ENCODE peak calls at places on chromosomes 1 and 21, in eight cellular contexts. C, M, H, L, Z, Y, N and P are unnamed samples. For H3K4me1, the result is how much of the 10 kb centered on the place peaks cover.

GRCh38 chr1:61378498-61379180 is 296.3 kb downstream of the NFIA start:
- DNase-seq in C (no peak), Z (no peak), N (no peak), H (no peak), M (no peak), Y (no peak), L (no peak), P (no peak)

GRCh38 chr21:45995686-45996179 is 14.2 kb downstream of the COL6A1 start:
- DNase-seq in C (no peak), Y (peak), Z (no peak), M (no peak), N (peak), H (no peak), L (no peak), P (peak)

GRCh38 chr1:6307099-6307498 is 46.2 kb upstream of the GPR153 start:
- DNase-seq in C (no peak), Y (peak), H (no peak), N (no peak), Z (no peak), M (no peak), L (no peak), P (no peak)

GRCh38 chr1:197924516-197925123 is 7.4 kb downstream of the LHX9 start:
- DNase-seq in L (no peak), C (no peak), M (peak), Y (no peak), N (peak), Z (no peak), H (no peak), P (no peak)

GRCh38 chr1:1616045-1616821 is 933 bp downstream of the MIB2 start:
- DNase-seq in C (no peak), M (no peak), N (no peak), Z (no peak), Y (peak), H (no peak), L (no peak), P (no peak)

GRCh38 chr1:186014370-186015030 is 280.3 kb downstream of the HMCN1 start:
- DNase-seq in Z (no peak), H (no peak), C (no peak), L (no peak), Y (no peak), N (no peak), M (no peak), P (no peak)

GRCh38 chr1:63189677-63190076 is 132.7 kb upstream of the FOXD3 start:
- DNase-seq in C (no peak), L (no peak), N (no peak), Z (no peak), Y (no peak), H (no peak), M (peak), P (no peak)

GRCh38 chr1:146036241-146036989 is 14.9 kb upstream of the HJV start:
- DNase-seq in N (no peak), L (no peak), H (no peak), C (no peak), M (no peak), Z (no peak), Y (no peak), P (no peak)

GRCh38 chr21:45852886-45853400 is 128.6 kb upstream of the COL6A1 start:
- DNase-seq in C (no peak), Z (no peak), L (no peak), Y (peak), H (no peak), M (no peak), N (no peak), P (no peak)

GRCh38 chr1:62687421-62687902 is 724 bp downstream of the DOCK7 start:
- DNase-seq in L (peak), N (peak), C (no peak), Y (no peak), M (peak), H (no peak), Z (no peak), P (no peak)

GRCh38 chr1:2503554-2504223 is 22.7 kb downstream of the PANK4 start:
- DNase-seq in C (no peak), M (no peak), H (no peak), N (no peak), Z (no peak), L (no peak), Y (no peak), P (no peak)

GRCh38 chr1:91790296-91790851 is 95.6 kb downstream of the TGFBR3 start:
- DNase-seq in H (no peak), M (no peak), Y (no peak), Z (no peak), N (no peak), C (no peak), L (no peak), P (no peak)

GRCh38 chr1:85865183-85865582 is 156.9 kb upstream of the ZNHIT6 start:
- DNase-seq in M (no peak), C (no peak), H (no peak), Z (no peak), N (no peak), L (no peak), Y (no peak), P (no peak)

GRCh38 chr1:33312413-33312749 is 8.5 kb downstream of the A3GALT2 start:
- DNase-seq in M (no peak), C (no peak), L (no peak), N (no peak), Y (peak), Z (no peak), H (no peak), P (no peak)

GRCh38 chr1:156497743-156498446 is 2.7 kb downstream of the MEF2D start:
- DNase-seq in L (peak), M (no peak), Z (no peak), C (no peak), Y (no peak), H (no peak), N (no peak), P (no peak)
- H3K4me3 ChIP-seq in L (peak), M (no peak), Z (no peak), C (peak), Y (no peak), H (peak), N (peak), P (peak)

DNA sequence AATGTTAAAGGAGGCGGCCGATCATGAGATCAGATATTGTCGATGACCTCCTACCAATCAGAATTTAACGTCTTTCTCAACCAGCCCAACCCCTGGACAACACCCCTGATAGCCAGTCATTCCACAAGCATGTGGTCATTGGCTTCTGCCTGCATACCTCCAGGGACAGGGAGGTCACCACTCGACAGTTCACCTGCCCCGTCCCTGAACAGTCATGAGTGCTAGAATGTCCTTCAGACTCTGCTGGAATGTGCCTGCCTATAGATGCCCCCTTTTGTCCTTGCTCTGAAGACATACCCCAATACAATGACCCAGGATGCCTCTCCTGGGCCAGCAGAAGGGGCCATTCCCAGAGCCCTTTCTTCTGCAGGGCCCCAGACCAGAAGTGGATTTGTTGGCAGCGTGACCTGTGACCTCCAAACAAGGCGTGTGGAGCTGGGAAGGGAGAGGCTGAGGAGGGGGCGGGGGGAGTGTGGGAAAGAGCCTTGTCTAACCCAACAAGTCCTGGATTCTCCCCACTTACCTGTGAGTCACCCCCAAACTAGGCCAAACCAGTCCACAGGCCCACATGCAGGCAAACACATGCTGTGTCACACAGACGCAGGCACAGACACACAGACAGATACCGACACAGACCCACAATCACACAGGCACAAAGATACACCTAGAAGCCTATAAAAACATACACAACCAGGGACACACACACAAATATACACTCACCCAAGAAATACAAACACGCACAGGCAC is 2.2 kb downstream of the CRYBG2 start:
- DNase-seq in N (no peak), C (no peak), H (no peak), L (no peak), Y (no peak), Z (no peak), M (no peak), P (no peak)
- H3K4me1 ChIP-seq in N (under half), C (under half), H (under half), L (under half), Y (under half), Z (under half), M (under half), P (under half)

GRCh38 chr1:44808938-44809917 is 905 bp downstream of the BTBD19 start:
- DNase-seq in Z (peak), Y (peak), M (peak), C (no peak), H (peak), L (peak), N (peak), P (peak)

GRCh38 chr1:44811234-44811633 is 2.9 kb downstream of the BTBD19 start:
- DNase-seq in L (no peak), N (no peak), H (no peak), Y (no peak), Z (no peak), C (no peak), M (peak), P (no peak)

GRCh38 chr1:44811714-44812151 is 3.4 kb downstream of the BTBD19 start:
- DNase-seq in H (no peak), L (peak), N (no peak), M (no peak), Y (peak), Z (no peak), C (no peak), P (peak)

GRCh38 chr1:44810101-44810761 is 1.9 kb downstream of the BTBD19 start:
- DNase-seq in C (no peak), Z (no peak), Y (peak), H (no peak), N (no peak), L (peak), M (peak), P (peak)

DNA sequence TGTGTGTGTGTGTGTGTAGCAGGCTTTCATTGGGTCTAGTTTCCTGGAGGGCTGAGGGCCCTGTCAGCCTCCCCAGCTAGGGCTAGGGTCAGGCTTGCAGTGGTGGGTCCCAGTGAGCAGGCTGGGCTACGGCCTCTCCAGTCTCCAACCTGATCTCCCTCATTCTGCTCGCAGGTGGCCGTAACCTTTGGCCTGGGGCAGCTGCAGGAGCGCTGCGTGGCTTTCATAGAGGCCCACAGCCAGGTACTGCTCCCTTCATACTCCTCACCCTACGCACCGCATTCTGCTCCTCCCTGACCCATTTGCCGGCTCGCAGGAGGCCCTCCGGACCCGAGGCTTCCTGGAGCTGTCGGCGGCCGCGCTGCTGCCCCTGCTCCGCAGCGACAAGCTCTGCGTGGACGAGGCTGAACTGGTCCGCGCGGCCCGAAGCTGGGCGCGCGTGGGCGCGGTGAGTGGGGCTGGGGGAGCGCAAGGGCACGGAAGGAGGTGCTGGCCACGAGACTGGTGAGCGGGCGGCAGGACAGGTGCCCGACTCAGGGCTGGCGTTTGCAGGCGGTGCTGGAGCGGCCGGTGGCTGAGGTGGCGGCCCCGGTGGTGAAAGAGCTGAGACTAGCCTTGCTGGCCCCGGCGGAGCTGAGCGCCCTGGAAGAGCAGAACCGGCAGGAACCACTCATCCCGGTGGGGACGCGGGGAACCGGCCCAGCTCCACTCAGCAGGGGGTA is 4.7 kb downstream of the BTBD19 start:
- DNase-seq in N (no peak), M (no peak), C (no peak), Z (no peak), L (peak), Y (peak), H (no peak), P (no peak)
- H3K4me3 ChIP-seq in N (peak), M (no peak), C (peak), Z (peak), L (peak), Y (peak), H (peak), P (peak)

GRCh38 chr1:167483790-167484189 is 34.5 kb downstream of the CD247 start:
- DNase-seq in C (no peak), Y (no peak), N (no peak), Z (no peak), M (no peak), L (no peak), H (no peak), P (no peak)

GRCh38 chr1:167479331-167479979 is 38.9 kb downstream of the CD247 start:
- DNase-seq in C (no peak), N (no peak), Z (no peak), Y (no peak), L (no peak), H (no peak), M (no peak), P (no peak)

GRCh38 chr1:167484726-167485125 is 33.6 kb downstream of the CD247 start:
- DNase-seq in Z (no peak), H (no peak), Y (no peak), C (no peak), N (no peak), M (no peak), L (no peak), P (no peak)

GRCh38 chr1:167486090-167486824 is 32.1 kb downstream of the CD247 start:
- DNase-seq in N (peak), L (no peak), Y (no peak), C (no peak), Z (no peak), M (no peak), H (no peak), P (peak)

DNA sequence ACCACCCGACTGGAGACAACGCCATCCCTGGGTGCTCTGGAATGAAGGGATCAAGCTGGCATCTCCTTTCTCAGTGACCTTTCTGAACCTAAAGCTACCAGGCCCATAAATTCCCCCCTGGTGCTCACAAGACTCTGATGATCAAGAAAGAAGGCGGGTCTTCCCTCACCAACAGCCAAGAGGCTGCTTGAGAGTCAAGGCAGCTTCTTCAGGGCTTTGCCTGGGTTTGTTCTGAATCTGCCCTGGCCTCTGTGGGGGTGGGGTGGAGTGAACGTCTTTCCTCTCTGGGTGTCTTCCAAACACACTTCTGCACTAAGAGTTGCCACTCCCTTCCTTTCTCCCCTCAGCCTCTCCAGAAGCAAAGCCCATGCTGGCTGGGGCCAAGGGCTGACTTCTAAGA is 36.1 kb downstream of the CD247 start:
- DNase-seq in M (no peak), Z (no peak), Y (no peak), L (no peak), N (no peak), C (no peak), H (no peak), P (no peak)
- H3K4me1 ChIP-seq in M (under half), Z (half or more), Y (under half), L (under half), N (under half), C (under half), H (under half), P (under half)

GRCh38 chr1:67684526-67685066 is 405 bp upstream of the GADD45A start:
- DNase-seq in N (no peak), Z (no peak), M (no peak), L (no peak), H (no peak), Y (no peak), C (no peak), P (no peak)
- H3K4me3 ChIP-seq in N (peak), Z (peak), M (peak), L (peak), H (peak), Y (peak), C (peak), P (peak)

GRCh38 chr1:12592496-12592895 is 25.5 kb downstream of the DHRS3 start:
- DNase-seq in Y (no peak), H (no peak), Z (no peak), C (no peak), L (no peak), N (no peak), M (no peak), P (no peak)

GRCh38 chr1:12595839-12596821 is 21.9 kb downstream of the DHRS3 start:
- DNase-seq in L (peak), N (peak), Z (no peak), M (no peak), Y (peak), H (no peak), C (peak), P (peak)

GRCh38 chr1:12593621-12594066 is 24.4 kb downstream of the DHRS3 start:
- DNase-seq in Y (no peak), N (no peak), C (peak), Z (no peak), M (no peak), H (no peak), L (peak), P (peak)

GRCh38 chr1:12594966-12595838 is 22.8 kb downstream of the DHRS3 start:
- DNase-seq in N (peak), Z (no peak), C (no peak), H (no peak), Y (peak), L (peak), M (no peak), P (peak)

DNA sequence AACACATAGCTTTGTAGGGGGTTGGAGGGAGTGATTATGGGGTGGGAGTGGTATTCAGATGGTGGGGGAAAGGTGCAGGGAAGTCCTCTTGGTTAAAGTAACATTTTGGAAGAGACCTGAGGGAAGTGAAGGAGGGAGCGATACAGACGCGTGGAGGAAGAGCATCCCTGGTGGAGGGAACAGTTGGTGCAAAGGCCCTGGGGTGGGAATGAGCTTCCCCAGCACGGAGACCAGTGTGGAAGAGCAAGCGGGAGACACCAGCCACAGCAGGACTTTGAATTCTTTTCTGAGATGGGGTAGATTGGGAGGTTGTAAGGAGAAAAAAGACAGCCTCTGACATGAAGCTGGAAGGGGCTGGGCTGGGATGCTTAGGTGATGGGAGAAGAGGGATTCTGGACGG is 23.5 kb downstream of the DHRS3 start:
- DNase-seq in Z (no peak), Y (no peak), H (no peak), N (no peak), C (no peak), L (no peak), M (no peak), P (no peak)
- H3K4me1 ChIP-seq in Z (under half), Y (under half), H (half or more), N (half or more), C (half or more), L (half or more), M (under half), P (under half)

DNA sequence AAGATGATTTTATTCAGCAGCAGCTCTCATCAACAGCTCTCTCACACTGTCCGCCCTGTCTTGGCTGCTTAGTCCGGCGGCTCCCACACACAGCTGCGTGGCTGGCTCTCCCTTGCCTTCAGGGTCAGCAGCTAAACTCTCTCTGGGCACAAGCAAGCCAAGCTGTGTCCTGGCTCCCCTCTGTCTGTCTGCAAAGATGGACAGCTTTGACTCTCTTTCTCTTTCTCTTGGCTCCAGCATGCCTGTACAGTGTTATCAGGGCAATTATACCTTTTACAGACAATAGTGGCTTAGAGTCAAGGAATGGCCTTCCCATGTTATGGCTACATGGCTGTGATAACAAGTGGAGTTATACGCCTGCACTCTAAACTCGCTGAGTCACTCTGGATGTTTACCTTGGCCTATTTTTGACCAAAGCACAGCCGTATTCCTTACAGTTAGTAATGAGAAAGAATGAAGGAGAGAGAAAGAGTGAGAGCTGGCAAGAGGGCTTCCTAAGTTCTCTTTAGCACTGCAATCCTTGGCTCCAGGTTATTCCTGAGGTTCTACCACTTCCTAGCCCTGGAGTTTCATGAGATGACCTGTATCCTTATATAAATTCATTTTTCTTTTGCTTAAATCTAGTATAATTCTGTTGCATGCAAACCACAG is 59.9 kb upstream of the ZSWIM5 start:
- DNase-seq in L (peak), Y (no peak), N (peak), C (no peak), Z (no peak), H (no peak), M (no peak), P (peak)
- H3K4me3 ChIP-seq in L (no peak), Y (no peak), N (no peak), C (no peak), Z (no peak), H (no peak), M (no peak), P (no peak)